ENCODE peak calls at places on chromosomes 11 and 22, in nine cellular contexts. One of them, this sample, is unnamed.

GRCh38 chr22:19289475-19290161 is 1.9 kb downstream of the CLTCL1 start:
- DNase-seq in T-helper 1 cell: no peak
- DNase-seq in CD8-positive, alpha-beta memory T cell: no peak
- DNase-seq in stimulated activated CD4-positive, alpha-beta T cell treated with anti-CD3 and anti-CD28 coated beads, TNF-alpha, amount 100 ng/mL, for 24 hours: no peak
- DNase-seq in effector memory CD8-positive, alpha-beta T cell: no peak
- DNase-seq in mesenteric fat pad: no peak
- DNase-seq in GM23338: no peak
- DNase-seq in GM19239: no peak
- DNase-seq in mesothelial cell of epicardium: no peak
- DNase-seq in this sample: no peak

GRCh38 chr11:131253142-131253884 is 117.1 kb upstream of the NTM start:
- DNase-seq in stimulated activated CD4-positive, alpha-beta T cell treated with anti-CD3 and anti-CD28 coated beads, TNF-alpha, amount 100 ng/mL, for 24 hours: no peak
- DNase-seq in mesothelial cell of epicardium: no peak
- DNase-seq in CD8-positive, alpha-beta memory T cell: no peak
- DNase-seq in mesenteric fat pad: no peak
- DNase-seq in T-helper 1 cell: no peak
- DNase-seq in effector memory CD8-positive, alpha-beta T cell: no peak
- DNase-seq in GM19239: no peak
- DNase-seq in GM23338: peak; percentile 88
- DNase-seq in this sample: no peak

GRCh38 chr11:130947058-130947457 is 30.8 kb upstream of the SNX19 start:
- DNase-seq in mesothelial cell of epicardium: no peak
- DNase-seq in T-helper 1 cell: no peak
- DNase-seq in CD8-positive, alpha-beta memory T cell: no peak
- DNase-seq in GM19239: no peak
- DNase-seq in GM23338: no peak
- DNase-seq in stimulated activated CD4-positive, alpha-beta T cell treated with anti-CD3 and anti-CD28 coated beads, TNF-alpha, amount 100 ng/mL, for 24 hours: no peak
- DNase-seq in mesenteric fat pad: no peak
- DNase-seq in effector memory CD8-positive, alpha-beta T cell: no peak
- DNase-seq in this sample: no peak

GRCh38 chr11:128593281-128593680 is 5.9 kb upstream of the ETS1 start:
- DNase-seq in stimulated activated CD4-positive, alpha-beta T cell treated with anti-CD3 and anti-CD28 coated beads, TNF-alpha, amount 100 ng/mL, for 24 hours: no peak
- DNase-seq in GM23338: peak; percentile 62
- DNase-seq in CD8-positive, alpha-beta memory T cell: no peak
- DNase-seq in effector memory CD8-positive, alpha-beta T cell: no peak
- DNase-seq in mesenteric fat pad: no peak
- DNase-seq in mesothelial cell of epicardium: no peak
- DNase-seq in T-helper 1 cell: no peak
- DNase-seq in GM19239: no peak
- DNase-seq in this sample: no peak

GRCh38 chr11:117924631-117925170 is 4.5 kb downstream of the TMPRSS13 start:
- DNase-seq in GM23338: no peak
- DNase-seq in mesothelial cell of epicardium: no peak
- DNase-seq in CD8-positive, alpha-beta memory T cell: no peak
- DNase-seq in T-helper 1 cell: no peak
- DNase-seq in GM19239: no peak
- DNase-seq in mesenteric fat pad: no peak
- DNase-seq in effector memory CD8-positive, alpha-beta T cell: no peak
- DNase-seq in stimulated activated CD4-positive, alpha-beta T cell treated with anti-CD3 and anti-CD28 coated beads, TNF-alpha, amount 100 ng/mL, for 24 hours: no peak
- DNase-seq in this sample: no peak

GRCh38 chr11:61477734-61478148 is 30.8 kb upstream of the LRRC10B start:
- DNase-seq in stimulated activated CD4-positive, alpha-beta T cell treated with anti-CD3 and anti-CD28 coated beads, TNF-alpha, amount 100 ng/mL, for 24 hours: peak; percentile 27
- DNase-seq in CD8-positive, alpha-beta memory T cell: peak; percentile 48
- DNase-seq in GM19239: peak; percentile 65
- DNase-seq in mesothelial cell of epicardium: no peak
- DNase-seq in mesenteric fat pad: no peak
- DNase-seq in GM23338: peak; percentile 82
- DNase-seq in T-helper 1 cell: peak; percentile 35
- DNase-seq in effector memory CD8-positive, alpha-beta T cell: peak; percentile 51
- DNase-seq in this sample: no peak

GRCh38 chr11:121929581-121929980 is 186.4 kb downstream of the BLID start:
- DNase-seq in mesothelial cell of epicardium: peak; percentile 31
- DNase-seq in CD8-positive, alpha-beta memory T cell: no peak
- DNase-seq in effector memory CD8-positive, alpha-beta T cell: no peak
- DNase-seq in GM23338: peak; percentile 65
- DNase-seq in mesenteric fat pad: no peak
- DNase-seq in GM19239: no peak
- DNase-seq in stimulated activated CD4-positive, alpha-beta T cell treated with anti-CD3 and anti-CD28 coated beads, TNF-alpha, amount 100 ng/mL, for 24 hours: no peak
- DNase-seq in T-helper 1 cell: no peak
- DNase-seq in this sample: peak; percentile 12

GRCh38 chr11:44188643-44189042 is 93.2 kb downstream of the EXT2 start:
- DNase-seq in mesothelial cell of epicardium: no peak
- DNase-seq in GM19239: no peak
- DNase-seq in GM23338: no peak
- DNase-seq in CD8-positive, alpha-beta memory T cell: no peak
- DNase-seq in effector memory CD8-positive, alpha-beta T cell: no peak
- DNase-seq in mesenteric fat pad: no peak
- DNase-seq in T-helper 1 cell: no peak
- DNase-seq in stimulated activated CD4-positive, alpha-beta T cell treated with anti-CD3 and anti-CD28 coated beads, TNF-alpha, amount 100 ng/mL, for 24 hours: no peak
- DNase-seq in this sample: no peak

GRCh38 chr22:46770151-46770641 is 7.7 kb downstream of the TBC1D22A start:
- DNase-seq in mesothelial cell of epicardium: no peak
- DNase-seq in GM19239: no peak
- DNase-seq in CD8-positive, alpha-beta memory T cell: no peak
- DNase-seq in effector memory CD8-positive, alpha-beta T cell: no peak
- DNase-seq in mesenteric fat pad: no peak
- DNase-seq in GM23338: no peak
- DNase-seq in stimulated activated CD4-positive, alpha-beta T cell treated with anti-CD3 and anti-CD28 coated beads, TNF-alpha, amount 100 ng/mL, for 24 hours: no peak
- DNase-seq in T-helper 1 cell: no peak
- DNase-seq in this sample: no peak

GRCh38 chr22:49052023-49052538 is 775.6 kb downstream of the BRD1 start:
- DNase-seq in GM19239: no peak
- DNase-seq in CD8-positive, alpha-beta memory T cell: peak; percentile 62
- DNase-seq in T-helper 1 cell: no peak
- DNase-seq in stimulated activated CD4-positive, alpha-beta T cell treated with anti-CD3 and anti-CD28 coated beads, TNF-alpha, amount 100 ng/mL, for 24 hours: peak; percentile 5
- DNase-seq in mesenteric fat pad: peak; percentile 67
- DNase-seq in effector memory CD8-positive, alpha-beta T cell: peak; percentile 51
- DNase-seq in GM23338: no peak
- DNase-seq in mesothelial cell of epicardium: no peak
- DNase-seq in this sample: no peak

GRCh38 chr11:124610295-124610694 is 933 bp upstream of the PANX3 start:
- DNase-seq in GM23338: no peak
- DNase-seq in T-helper 1 cell: no peak
- DNase-seq in GM19239: no peak
- DNase-seq in mesenteric fat pad: no peak
- DNase-seq in mesothelial cell of epicardium: no peak
- DNase-seq in CD8-positive, alpha-beta memory T cell: no peak
- DNase-seq in stimulated activated CD4-positive, alpha-beta T cell treated with anti-CD3 and anti-CD28 coated beads, TNF-alpha, amount 100 ng/mL, for 24 hours: no peak
- DNase-seq in effector memory CD8-positive, alpha-beta T cell: no peak
- DNase-seq in this sample: no peak

GRCh38 chr22:37994049-37994448 is 9.7 kb upstream of the SOX10 start:
- DNase-seq in GM23338: no peak
- DNase-seq in GM19239: no peak
- DNase-seq in mesenteric fat pad: no peak
- DNase-seq in stimulated activated CD4-positive, alpha-beta T cell treated with anti-CD3 and anti-CD28 coated beads, TNF-alpha, amount 100 ng/mL, for 24 hours: no peak
- DNase-seq in mesothelial cell of epicardium: no peak
- DNase-seq in T-helper 1 cell: no peak
- DNase-seq in CD8-positive, alpha-beta memory T cell: no peak
- DNase-seq in effector memory CD8-positive, alpha-beta T cell: peak; percentile 34
- DNase-seq in this sample: no peak

GRCh38 chr11:77322926-77323590 is 21.6 kb upstream of the GDPD4 start:
- DNase-seq in effector memory CD8-positive, alpha-beta T cell: no peak
- DNase-seq in GM19239: no peak
- DNase-seq in CD8-positive, alpha-beta memory T cell: no peak
- DNase-seq in T-helper 1 cell: no peak
- DNase-seq in GM23338: no peak
- DNase-seq in mesenteric fat pad: no peak
- DNase-seq in stimulated activated CD4-positive, alpha-beta T cell treated with anti-CD3 and anti-CD28 coated beads, TNF-alpha, amount 100 ng/mL, for 24 hours: no peak
- DNase-seq in mesothelial cell of epicardium: no peak
- DNase-seq in this sample: no peak

GRCh38 chr11:8033791-8034585 is 46.9 kb downstream of the EIF3F start:
- DNase-seq in CD8-positive, alpha-beta memory T cell: no peak
- DNase-seq in mesenteric fat pad: no peak
- DNase-seq in effector memory CD8-positive, alpha-beta T cell: no peak
- DNase-seq in stimulated activated CD4-positive, alpha-beta T cell treated with anti-CD3 and anti-CD28 coated beads, TNF-alpha, amount 100 ng/mL, for 24 hours: no peak
- DNase-seq in T-helper 1 cell: no peak
- DNase-seq in GM19239: no peak
- DNase-seq in GM23338: no peak
- DNase-seq in mesothelial cell of epicardium: no peak
- DNase-seq in this sample: no peak

GRCh38 chr22:39003165-39003638 is 10.9 kb upstream of the APOBEC3C start:
- DNase-seq in GM19239: peak; percentile 83
- DNase-seq in CD8-positive, alpha-beta memory T cell: peak; percentile 65
- DNase-seq in mesothelial cell of epicardium: no peak
- DNase-seq in GM23338: peak; percentile 94
- DNase-seq in mesenteric fat pad: no peak
- DNase-seq in effector memory CD8-positive, alpha-beta T cell: peak; percentile 74
- DNase-seq in T-helper 1 cell: peak; percentile 62
- DNase-seq in stimulated activated CD4-positive, alpha-beta T cell treated with anti-CD3 and anti-CD28 coated beads, TNF-alpha, amount 100 ng/mL, for 24 hours: peak; percentile 41
- DNase-seq in this sample: no peak

GRCh38 chr11:65477271-65478029 is 21.4 kb upstream of the MALAT1 start:
- DNase-seq in T-helper 1 cell: peak; percentile 84
- DNase-seq in stimulated activated CD4-positive, alpha-beta T cell treated with anti-CD3 and anti-CD28 coated beads, TNF-alpha, amount 100 ng/mL, for 24 hours: peak; percentile 85
- DNase-seq in mesothelial cell of epicardium: peak; percentile 80
- DNase-seq in GM23338: peak; percentile 96
- DNase-seq in mesenteric fat pad: peak; percentile 100
- DNase-seq in GM19239: peak; percentile 89
- DNase-seq in effector memory CD8-positive, alpha-beta T cell: peak; percentile 78
- DNase-seq in CD8-positive, alpha-beta memory T cell: peak; percentile 84
- DNase-seq in this sample: peak; percentile 93

GRCh38 chr11:115579181-115579825 is 75.1 kb upstream of the CADM1 start:
- DNase-seq in effector memory CD8-positive, alpha-beta T cell: no peak
- DNase-seq in mesothelial cell of epicardium: no peak
- DNase-seq in GM23338: no peak
- DNase-seq in CD8-positive, alpha-beta memory T cell: no peak
- DNase-seq in mesenteric fat pad: no peak
- DNase-seq in stimulated activated CD4-positive, alpha-beta T cell treated with anti-CD3 and anti-CD28 coated beads, TNF-alpha, amount 100 ng/mL, for 24 hours: no peak
- DNase-seq in T-helper 1 cell: no peak
- DNase-seq in GM19239: no peak
- DNase-seq in this sample: no peak

GRCh38 chr22:26435327-26436093 is 6.5 kb downstream of the ASPHD2 start:
- DNase-seq in GM23338: no peak
- DNase-seq in mesenteric fat pad: no peak
- DNase-seq in effector memory CD8-positive, alpha-beta T cell: no peak
- DNase-seq in T-helper 1 cell: no peak
- DNase-seq in stimulated activated CD4-positive, alpha-beta T cell treated with anti-CD3 and anti-CD28 coated beads, TNF-alpha, amount 100 ng/mL, for 24 hours: no peak
- DNase-seq in mesothelial cell of epicardium: no peak
- DNase-seq in CD8-positive, alpha-beta memory T cell: no peak
- DNase-seq in GM19239: no peak
- DNase-seq in this sample: no peak

GRCh38 chr22:20751185-20751851 is 22.6 kb upstream of the SERPIND1 start:
- DNase-seq in effector memory CD8-positive, alpha-beta T cell: no peak
- DNase-seq in mesenteric fat pad: no peak
- DNase-seq in GM19239: no peak
- DNase-seq in CD8-positive, alpha-beta memory T cell: no peak
- DNase-seq in stimulated activated CD4-positive, alpha-beta T cell treated with anti-CD3 and anti-CD28 coated beads, TNF-alpha, amount 100 ng/mL, for 24 hours: no peak
- DNase-seq in GM23338: peak; percentile 75
- DNase-seq in mesothelial cell of epicardium: no peak
- DNase-seq in T-helper 1 cell: no peak
- DNase-seq in this sample: no peak

GRCh38 chr22:27150530-27150909 is 493.1 kb downstream of the MIAT start:
- DNase-seq in mesothelial cell of epicardium: no peak
- DNase-seq in T-helper 1 cell: no peak
- DNase-seq in effector memory CD8-positive, alpha-beta T cell: no peak
- DNase-seq in mesenteric fat pad: peak; percentile 49
- DNase-seq in stimulated activated CD4-positive, alpha-beta T cell treated with anti-CD3 and anti-CD28 coated beads, TNF-alpha, amount 100 ng/mL, for 24 hours: no peak
- DNase-seq in GM23338: no peak
- DNase-seq in CD8-positive, alpha-beta memory T cell: no peak
- DNase-seq in GM19239: no peak
- DNase-seq in this sample: no peak

GRCh38 chr11:76512851-76513653 is 68.2 kb downstream of the EMSY start:
- DNase-seq in stimulated activated CD4-positive, alpha-beta T cell treated with anti-CD3 and anti-CD28 coated beads, TNF-alpha, amount 100 ng/mL, for 24 hours: no peak
- DNase-seq in CD8-positive, alpha-beta memory T cell: no peak
- DNase-seq in GM23338: peak; percentile 31
- DNase-seq in effector memory CD8-positive, alpha-beta T cell: no peak
- DNase-seq in T-helper 1 cell: no peak
- DNase-seq in GM19239: no peak
- DNase-seq in mesothelial cell of epicardium: no peak
- DNase-seq in mesenteric fat pad: no peak
- DNase-seq in this sample: no peak

GRCh38 chr11:75325713-75326438 is 25.6 kb downstream of the ARRB1 start:
- DNase-seq in mesenteric fat pad: no peak
- DNase-seq in mesothelial cell of epicardium: no peak
- DNase-seq in effector memory CD8-positive, alpha-beta T cell: no peak
- DNase-seq in CD8-positive, alpha-beta memory T cell: no peak
- DNase-seq in GM23338: no peak
- DNase-seq in T-helper 1 cell: no peak
- DNase-seq in GM19239: no peak
- DNase-seq in stimulated activated CD4-positive, alpha-beta T cell treated with anti-CD3 and anti-CD28 coated beads, TNF-alpha, amount 100 ng/mL, for 24 hours: peak; percentile 44
- DNase-seq in this sample: peak; percentile 78

GRCh38 chr11:12961615-12962014 is 47.5 kb upstream of the RASSF10 start:
- DNase-seq in mesenteric fat pad: no peak
- DNase-seq in T-helper 1 cell: no peak
- DNase-seq in CD8-positive, alpha-beta memory T cell: no peak
- DNase-seq in GM19239: no peak
- DNase-seq in stimulated activated CD4-positive, alpha-beta T cell treated with anti-CD3 and anti-CD28 coated beads, TNF-alpha, amount 100 ng/mL, for 24 hours: no peak
- DNase-seq in effector memory CD8-positive, alpha-beta T cell: no peak
- DNase-seq in GM23338: no peak
- DNase-seq in mesothelial cell of epicardium: no peak
- DNase-seq in this sample: no peak

GRCh38 chr22:31046591-31047226 is 34.4 kb upstream of the SMTN start:
- DNase-seq in GM23338: peak; percentile 14
- DNase-seq in CD8-positive, alpha-beta memory T cell: no peak
- DNase-seq in T-helper 1 cell: no peak
- DNase-seq in GM19239: no peak
- DNase-seq in mesothelial cell of epicardium: no peak
- DNase-seq in mesenteric fat pad: no peak
- DNase-seq in stimulated activated CD4-positive, alpha-beta T cell treated with anti-CD3 and anti-CD28 coated beads, TNF-alpha, amount 100 ng/mL, for 24 hours: no peak
- DNase-seq in effector memory CD8-positive, alpha-beta T cell: no peak
- DNase-seq in this sample: no peak

GRCh38 chr22:48627966-48628365 is 1199.7 kb downstream of the BRD1 start:
- DNase-seq in stimulated activated CD4-positive, alpha-beta T cell treated with anti-CD3 and anti-CD28 coated beads, TNF-alpha, amount 100 ng/mL, for 24 hours: no peak
- DNase-seq in T-helper 1 cell: no peak
- DNase-seq in CD8-positive, alpha-beta memory T cell: no peak
- DNase-seq in effector memory CD8-positive, alpha-beta T cell: no peak
- DNase-seq in mesothelial cell of epicardium: no peak
- DNase-seq in GM23338: no peak
- DNase-seq in mesenteric fat pad: no peak
- DNase-seq in GM19239: no peak
- DNase-seq in this sample: no peak

GRCh38 chr11:47524200-47524874 is 28.6 kb downstream of the CELF1 start:
- DNase-seq in mesothelial cell of epicardium: no peak
- DNase-seq in mesenteric fat pad: no peak
- DNase-seq in stimulated activated CD4-positive, alpha-beta T cell treated with anti-CD3 and anti-CD28 coated beads, TNF-alpha, amount 100 ng/mL, for 24 hours: no peak
- DNase-seq in CD8-positive, alpha-beta memory T cell: peak; percentile 52
- DNase-seq in effector memory CD8-positive, alpha-beta T cell: no peak
- DNase-seq in GM23338: no peak
- DNase-seq in T-helper 1 cell: no peak
- DNase-seq in GM19239: no peak
- DNase-seq in this sample: peak; percentile 49

GRCh38 chr11:33774356-33775063 is at the start of gene FBXO3:
- DNase-seq in GM23338: peak; percentile 97
- DNase-seq in GM19239: peak; percentile 67
- DNase-seq in mesothelial cell of epicardium: peak; percentile 84
- DNase-seq in mesenteric fat pad: peak; percentile 93
- DNase-seq in T-helper 1 cell: peak; percentile 83
- DNase-seq in CD8-positive, alpha-beta memory T cell: peak; percentile 88
- DNase-seq in effector memory CD8-positive, alpha-beta T cell: peak; percentile 82
- DNase-seq in stimulated activated CD4-positive, alpha-beta T cell treated with anti-CD3 and anti-CD28 coated beads, TNF-alpha, amount 100 ng/mL, for 24 hours: peak; percentile 68
- DNase-seq in this sample: peak; percentile 78

GRCh38 chr22:23216331-23217170 is 36.2 kb downstream of the BCR start:
- DNase-seq in T-helper 1 cell: no peak
- DNase-seq in GM23338: no peak
- DNase-seq in mesothelial cell of epicardium: no peak
- DNase-seq in effector memory CD8-positive, alpha-beta T cell: peak; percentile 35
- DNase-seq in GM19239: no peak
- DNase-seq in stimulated activated CD4-positive, alpha-beta T cell treated with anti-CD3 and anti-CD28 coated beads, TNF-alpha, amount 100 ng/mL, for 24 hours: no peak
- DNase-seq in mesenteric fat pad: no peak
- DNase-seq in CD8-positive, alpha-beta memory T cell: peak; percentile 44
- DNase-seq in this sample: no peak

GRCh38 chr11:17653606-17654005 is 65.8 kb upstream of the MYOD1 start:
- DNase-seq in CD8-positive, alpha-beta memory T cell: no peak
- DNase-seq in GM23338: no peak
- DNase-seq in effector memory CD8-positive, alpha-beta T cell: no peak
- DNase-seq in mesothelial cell of epicardium: no peak
- DNase-seq in mesenteric fat pad: no peak
- DNase-seq in T-helper 1 cell: no peak
- DNase-seq in stimulated activated CD4-positive, alpha-beta T cell treated with anti-CD3 and anti-CD28 coated beads, TNF-alpha, amount 100 ng/mL, for 24 hours: no peak
- DNase-seq in GM19239: no peak
- DNase-seq in this sample: no peak

GRCh38 chr11:45665206-45665932 is at the start of gene CHST1:
- DNase-seq in stimulated activated CD4-positive, alpha-beta T cell treated with anti-CD3 and anti-CD28 coated beads, TNF-alpha, amount 100 ng/mL, for 24 hours: no peak
- DNase-seq in mesothelial cell of epicardium: no peak
- DNase-seq in GM23338: peak; percentile 45
- DNase-seq in mesenteric fat pad: no peak
- DNase-seq in effector memory CD8-positive, alpha-beta T cell: no peak
- DNase-seq in CD8-positive, alpha-beta memory T cell: no peak
- DNase-seq in GM19239: no peak
- DNase-seq in T-helper 1 cell: no peak
- DNase-seq in this sample: peak; percentile 56

GRCh38 chr22:46007003-46007847 is 30.3 kb upstream of the WNT7B start:
- DNase-seq in GM19239: no peak
- DNase-seq in CD8-positive, alpha-beta memory T cell: no peak
- DNase-seq in mesothelial cell of epicardium: no peak
- DNase-seq in GM23338: no peak
- DNase-seq in stimulated activated CD4-positive, alpha-beta T cell treated with anti-CD3 and anti-CD28 coated beads, TNF-alpha, amount 100 ng/mL, for 24 hours: no peak
- DNase-seq in mesenteric fat pad: no peak
- DNase-seq in effector memory CD8-positive, alpha-beta T cell: no peak
- DNase-seq in T-helper 1 cell: no peak
- DNase-seq in this sample: no peak